ENCODE peak calls at places on chromosomes 11 and 22, in ten cellular contexts. Y, E, H, J, P, X, W, B, C and Q are unnamed samples.

GRCh38 chr11:124602193-124602592 is 9.0 kb upstream of the PANX3 start:
- DNase-seq in Y (no peak), E (no peak), H (no peak), J (peak), P (no peak), X (no peak), W (no peak), B (peak), C (no peak), Q (no peak)

GRCh38 chr22:23495614-23496444 is 84.3 kb downstream of the IGLL1 start:
- DNase-seq in Y (no peak), E (no peak), H (no peak), J (no peak), P (no peak), X (no peak), W (no peak), B (no peak), C (no peak), Q (no peak)

GRCh38 chr11:17477361-17477760 is 716 bp upstream of the ABCC8 start:
- DNase-seq in Y (no peak), E (no peak), H (no peak), J (no peak), P (no peak), X (no peak), W (no peak), B (no peak), C (no peak), Q (no peak)

GRCh38 chr11:126739499-126740145 is 260.9 kb downstream of the KIRREL3 start:
- DNase-seq in Y (no peak), E (no peak), H (no peak), J (no peak), P (no peak), X (no peak), W (no peak), B (peak), C (no peak), Q (no peak)

GRCh38 chr11:259374-259773 is 18.8 kb upstream of the NLRP6 start:
- DNase-seq in Y (no peak), E (no peak), H (no peak), J (no peak), P (no peak), X (no peak), W (no peak), B (no peak), C (no peak), Q (no peak)

GRCh38 chr22:50696799-50697561 is 24.4 kb downstream of the SHANK3 start:
- DNase-seq in Y (peak), E (peak), H (peak), J (peak), P (no peak), X (no peak), W (no peak), B (no peak), C (no peak), Q (no peak)

GRCh38 chr11:119983816-119984215 is 154.1 kb downstream of the TRIM29 start:
- DNase-seq in Y (no peak), E (no peak), H (no peak), J (no peak), P (no peak), X (no peak), W (no peak), B (no peak), C (no peak), Q (no peak)

GRCh38 chr22:48678171-48679135 is 1149.2 kb downstream of the BRD1 start:
- DNase-seq in Y (no peak), E (no peak), H (no peak), J (no peak), P (no peak), X (no peak), W (no peak), B (no peak), C (no peak), Q (no peak)

GRCh38 chr11:2580444-2581050 is 119.2 kb downstream of the KCNQ1OT1 start:
- DNase-seq in Y (no peak), E (peak), H (peak), J (no peak), P (no peak), X (no peak), W (no peak), B (no peak), C (no peak), Q (no peak)

GRCh38 chr11:72409458-72409857 is 24.9 kb downstream of the CLPB start:
- DNase-seq in Y (no peak), E (no peak), H (no peak), J (no peak), P (no peak), X (no peak), W (no peak), B (no peak), C (no peak), Q (no peak)

GRCh38 chr22:41538583-41538982 is 5.7 kb downstream of the POLR3H start:
- DNase-seq in Y (no peak), E (no peak), H (no peak), J (no peak), P (no peak), X (no peak), W (no peak), B (no peak), C (no peak), Q (no peak)

GRCh38 chr11:110434952-110435779 is 5.4 kb downstream of the FDX1 start:
- DNase-seq in Y (no peak), E (peak), H (no peak), J (peak), P (no peak), X (peak), W (no peak), B (no peak), C (no peak), Q (no peak)

GRCh38 chr11:113555071-113555739 is 80.0 kb upstream of the DRD2 start:
- DNase-seq in Y (no peak), E (no peak), H (no peak), J (no peak), P (no peak), X (no peak), W (no peak), B (no peak), C (no peak), Q (no peak)

GRCh38 chr22:36641902-36642640 is 61.5 kb downstream of the CACNG2 start:
- DNase-seq in Y (peak), E (no peak), H (no peak), J (peak), P (no peak), X (no peak), W (no peak), B (peak), C (no peak), Q (no peak)

GRCh38 chr11:73729594-73730206 is 31.2 kb downstream of the RAB6A start:
- DNase-seq in Y (no peak), E (peak), H (no peak), J (peak), P (no peak), X (no peak), W (no peak), B (no peak), C (no peak), Q (no peak)

GRCh38 chr22:18996376-18996900 is 60.3 kb upstream of the PRODH start:
- DNase-seq in Y (no peak), E (no peak), H (no peak), J (no peak), P (no peak), X (no peak), W (no peak), B (no peak), C (no peak), Q (no peak)

GRCh38 chr22:36817429-36817783 is 571 bp upstream of the PVALB start:
- DNase-seq in Y (no peak), E (no peak), H (no peak), J (no peak), P (no peak), X (no peak), W (no peak), B (no peak), C (no peak), Q (no peak)

GRCh38 chr11:70631624-70632047 is 233.3 kb downstream of the CTTN start:
- DNase-seq in Y (no peak), E (no peak), H (no peak), J (no peak), P (no peak), X (no peak), W (no peak), B (no peak), C (no peak), Q (no peak)

GRCh38 chr11:10473371-10473770 is 18.3 kb downstream of the AMPD3 start:
- DNase-seq in Y (no peak), E (no peak), H (no peak), J (no peak), P (no peak), X (no peak), W (no peak), B (no peak), C (no peak), Q (no peak)

GRCh38 chr22:46948411-46949144 is 186.1 kb downstream of the TBC1D22A start:
- DNase-seq in Y (no peak), E (no peak), H (no peak), J (no peak), P (no peak), X (no peak), W (no peak), B (no peak), C (no peak), Q (no peak)

GRCh38 chr22:20141186-20142077 is 9.4 kb downstream of the CCDC188 start:
- DNase-seq in Y (no peak), E (no peak), H (no peak), J (no peak), P (no peak), X (no peak), W (no peak), B (peak), C (no peak), Q (no peak)

GRCh38 chr11:86919557-86920210 is 35.5 kb downstream of the FZD4 start:
- DNase-seq in Y (peak), E (no peak), H (no peak), J (peak), P (no peak), X (no peak), W (peak), B (peak), C (no peak), Q (peak)

GRCh38 chr11:78213526-78214330 is 25.0 kb downstream of the USP35 start:
- DNase-seq in Y (no peak), E (no peak), H (no peak), J (no peak), P (no peak), X (no peak), W (no peak), B (no peak), C (no peak), Q (no peak)

GRCh38 chr11:71425851-71426250 is 22.3 kb downstream of the DHCR7 start:
- DNase-seq in Y (peak), E (no peak), H (no peak), J (peak), P (peak), X (no peak), W (no peak), B (no peak), C (peak), Q (no peak)

GRCh38 chr22:35661377-35661937 is 13.2 kb downstream of the APOL6 start:
- DNase-seq in Y (no peak), E (no peak), H (no peak), J (peak), P (no peak), X (no peak), W (no peak), B (peak), C (no peak), Q (no peak)

GRCh38 chr11:72280726-72281315 is 36.8 kb upstream of the PHOX2A start:
- DNase-seq in Y (no peak), E (no peak), H (no peak), J (no peak), P (no peak), X (no peak), W (no peak), B (no peak), C (no peak), Q (no peak)

GRCh38 chr22:31923166-31923565 is 21.2 kb upstream of the YWHAH start:
- DNase-seq in Y (no peak), E (no peak), H (peak), J (no peak), P (no peak), X (no peak), W (no peak), B (no peak), C (no peak), Q (no peak)

GRCh38 chr11:133570376-133570775 is 38.1 kb upstream of the OPCML start:
- DNase-seq in Y (peak), E (no peak), H (no peak), J (peak), P (no peak), X (no peak), W (no peak), B (no peak), C (no peak), Q (no peak)

GRCh38 chr11:6812391-6813005 is 13.0 kb upstream of the OR6A2 start:
- DNase-seq in Y (peak), E (peak), H (no peak), J (peak), P (peak), X (peak), W (peak), B (peak), C (peak), Q (peak)

GRCh38 chr11:70073881-70074371 is 4.2 kb upstream of the ANO1 start:
- DNase-seq in Y (no peak), E (no peak), H (peak), J (peak), P (no peak), X (no peak), W (peak), B (no peak), C (no peak), Q (peak)

GRCh38 chr22:41367039-41367679 is 14.6 kb upstream of the TEF start:
- DNase-seq in Y (peak), E (peak), H (no peak), J (peak), P (peak), X (no peak), W (no peak), B (peak), C (peak), Q (peak)

GRCh38 chr11:75518204-75518549 is 7.6 kb downstream of the GDPD5 start:
- DNase-seq in Y (no peak), E (no peak), H (no peak), J (no peak), P (no peak), X (no peak), W (no peak), B (no peak), C (no peak), Q (no peak)

GRCh38 chr22:38177926-38178604 is 3.6 kb downstream of the PLA2G6 start:
- DNase-seq in Y (peak), E (peak), H (peak), J (peak), P (no peak), X (no peak), W (no peak), B (peak), C (peak), Q (no peak)

DNA sequence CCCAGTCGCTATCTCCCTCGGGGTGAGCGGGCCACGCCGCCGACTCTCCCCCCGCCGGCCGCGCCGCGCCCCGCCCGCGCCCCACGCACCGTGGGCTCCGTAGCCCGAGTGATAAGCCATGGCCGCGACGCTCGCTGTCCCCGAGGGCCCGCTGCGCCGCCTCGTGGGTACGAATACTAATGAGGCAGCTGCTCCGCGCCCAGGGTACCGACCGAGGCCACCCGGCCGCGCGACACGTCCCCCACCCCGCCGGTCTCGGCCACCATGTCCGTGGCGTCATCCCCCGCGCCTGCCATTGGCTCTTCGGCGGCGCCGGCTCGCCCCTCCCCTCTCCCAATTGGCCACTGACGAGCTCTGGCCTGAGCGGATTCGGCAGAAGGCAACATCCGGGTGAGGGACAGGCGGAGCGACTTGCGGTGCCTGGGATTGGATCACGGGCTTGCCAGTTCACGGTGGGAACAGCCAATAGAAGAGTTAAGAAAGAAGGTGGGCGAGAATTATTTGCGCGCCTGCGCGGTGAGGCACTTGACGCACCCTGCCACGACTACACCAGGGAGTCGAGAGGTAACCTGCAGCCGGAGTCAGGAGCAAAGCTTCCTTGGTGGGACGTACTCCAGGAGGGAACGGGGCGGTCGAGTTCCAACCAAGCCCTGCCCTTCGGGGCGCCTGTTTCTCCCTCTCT is at the start of gene YIF1A:
- DNase-seq in Y (peak), E (peak), H (peak), J (peak), P (peak), X (peak), W (peak), B (peak), C (peak), Q (peak)
- TF ChIP-seq CTCF in Y (no peak), E (no peak), H (no peak), J (no peak), P (peak), X (no peak), W (no peak), B (no peak), C (no peak), Q (no peak)

DNA sequence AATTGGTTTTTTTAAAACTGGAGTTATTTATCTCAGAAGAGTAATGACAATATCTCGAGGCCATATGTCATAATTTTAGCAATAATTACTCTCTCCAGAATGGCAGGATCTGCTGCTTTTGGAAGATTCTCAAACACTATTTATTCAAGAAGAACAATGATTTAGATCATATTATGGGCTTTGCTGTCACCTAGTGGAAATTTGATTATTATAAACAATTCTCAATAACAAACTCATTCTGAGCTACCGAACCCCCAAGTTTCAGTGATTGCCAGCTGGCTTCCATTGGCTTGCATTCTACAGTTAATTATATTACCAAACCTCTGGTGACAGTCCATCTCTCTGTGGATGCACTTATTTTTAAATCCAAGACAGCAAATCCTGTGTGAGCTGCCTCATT is 27.9 kb upstream of the SLC36A4 start:
- DNase-seq in Y (no peak), E (no peak), H (no peak), J (peak), P (no peak), X (no peak), W (no peak), B (peak), C (no peak), Q (peak)
- TF ChIP-seq CTCF in Y (peak), E (peak), H (peak), J (peak), P (no peak), X (peak), W (no peak), B (no peak), C (peak), Q (no peak)

DNA sequence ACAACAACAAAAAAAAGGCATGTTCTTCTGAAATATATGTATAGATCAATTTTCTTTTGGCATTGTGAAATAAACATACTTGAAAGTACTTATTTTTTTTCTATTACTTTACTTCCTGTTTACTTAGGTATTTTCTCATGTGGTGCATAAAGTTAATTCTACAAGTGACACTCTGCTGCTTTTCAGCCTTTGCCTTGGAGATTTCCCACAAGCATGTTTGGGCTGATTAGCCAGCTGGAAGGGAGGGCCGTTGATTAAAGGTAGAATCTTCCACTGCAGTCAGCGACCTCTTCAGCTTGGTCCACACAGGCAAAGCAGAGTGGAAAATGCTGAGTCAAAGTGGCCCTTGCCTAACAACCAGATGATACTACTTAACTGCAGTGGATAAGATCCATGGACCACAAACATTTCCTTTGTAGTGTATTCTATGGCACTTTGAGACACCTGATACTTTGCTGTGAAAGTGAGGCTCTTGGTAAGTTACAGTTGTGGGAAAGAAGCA is 176.0 kb downstream of the ARHGAP42 start:
- DNase-seq in Y (no peak), E (no peak), H (no peak), J (peak), P (no peak), X (no peak), W (no peak), B (peak), C (no peak), Q (no peak)
- TF ChIP-seq CTCF in Y (no peak), E (no peak), H (no peak), J (no peak), P (no peak), X (no peak), W (no peak), B (no peak), C (no peak), Q (no peak)

GRCh38 chr22:22406445-22406844 is 102.1 kb downstream of the ZNF280B start:
- DNase-seq in Y (no peak), E (no peak), H (no peak), J (no peak), P (no peak), X (no peak), W (no peak), B (no peak), C (no peak), Q (no peak)
- TF ChIP-seq CTCF in Y (no peak), E (no peak), H (no peak), J (no peak), P (no peak), X (no peak), W (no peak), B (no peak), C (no peak), Q (no peak)